ENCODE peak calls at places on chromosomes 11 and 22, in seven cellular contexts. V is esophagus squamous epithelium, B is cardiac muscle cell, S is Peyer's patch, W is psoas muscle, M is PC-9, C is ovary. K is an unnamed sample.

GRCh38 chr11:79304599-79305212 is 136.1 kb downstream of the TENM4 start:
- DNase-seq in V (no peak), B (no peak), S (no peak), W (no peak), M (no peak), C (no peak), K (no peak)

GRCh38 chr11:8041576-8041975 is 39.4 kb upstream of the TUB start:
- DNase-seq in V (no peak), B (no peak), S (no peak), W (no peak), M (no peak), C (no peak), K (no peak)

GRCh38 chr11:129917231-129917630 is 21.9 kb upstream of the NFRKB start:
- DNase-seq in V (no peak), B (no peak), S (no peak), W (no peak), M (no peak), C (no peak), K (no peak)

GRCh38 chr11:9096427-9096826 is 5.0 kb upstream of the SCUBE2 start:
- DNase-seq in V (no peak), B (no peak), S (no peak), W (no peak), M (no peak), C (no peak), K (no peak)

GRCh38 chr11:46760429-46761128 is 41.6 kb downstream of the F2 start:
- DNase-seq in V (no peak), B (no peak), S (no peak), W (no peak), M (no peak), C (no peak), K (no peak)

GRCh38 chr22:40399661-40400060 is 29.3 kb downstream of the SGSM3 start:
- DNase-seq in V (no peak), B (no peak), S (no peak), W (no peak), M (no peak), C (no peak), K (no peak)

GRCh38 chr11:92286718-92287117 is 62.1 kb downstream of the FAT3 start:
- DNase-seq in V (no peak), B (no peak), S (no peak), W (no peak), M (no peak), C (no peak), K (no peak)

GRCh38 chr11:130489716-130490115 is 41.3 kb downstream of the ADAMTS15 start:
- DNase-seq in V (no peak), B (no peak), S (no peak), W (no peak), M (no peak), C (no peak), K (no peak)

GRCh38 chr11:35235944-35236666 is 97.1 kb downstream of the CD44 start:
- DNase-seq in V (no peak), B (no peak), S (no peak), W (no peak), M (peak; percentile 78), C (no peak), K (peak; percentile 51)

GRCh38 chr11:126267650-126268049 is 1.0 kb downstream of the SRPRA start:
- DNase-seq in V (no peak), B (no peak), S (no peak), W (no peak), M (no peak), C (no peak), K (no peak)

GRCh38 chr11:107014871-107015270 is 3.4 kb downstream of the GUCY1A2 start:
- DNase-seq in V (no peak), B (peak; percentile 15), S (no peak), W (no peak), M (no peak), C (no peak), K (peak; percentile 12)

GRCh38 chr11:96306933-96307747 is 35.9 kb downstream of the MAML2 start:
- DNase-seq in V (peak; percentile 48), B (peak; percentile 99), S (no peak), W (peak; percentile 59), M (peak; percentile 84), C (peak; percentile 63), K (peak; percentile 94)

GRCh38 chr11:130783322-130783721 is 133.0 kb downstream of the SNX19 start:
- DNase-seq in V (no peak), B (no peak), S (no peak), W (no peak), M (no peak), C (no peak), K (no peak)

GRCh38 chr11:43282607-43283440 is 29.0 kb upstream of the API5 start:
- DNase-seq in V (no peak), B (peak; percentile 52), S (peak; percentile 53), W (peak; percentile 62), M (peak; percentile 32), C (peak; percentile 22), K (no peak)

GRCh38 chr11:27621440-27622161 is 78.7 kb downstream of the BDNF start:
- DNase-seq in V (no peak), B (peak; percentile 53), S (no peak), W (no peak), M (no peak), C (peak; percentile 10), K (no peak)

GRCh38 chr22:41048791-41049717 is 43.3 kb upstream of the EP300 start:
- DNase-seq in V (no peak), B (peak; percentile 92), S (peak; percentile 54), W (peak; percentile 88), M (peak; percentile 85), C (peak; percentile 73), K (no peak)

GRCh38 chr11:8832571-8833260 is 78.3 kb upstream of the AKIP1 start:
- DNase-seq in V (no peak), B (peak; percentile 70), S (no peak), W (no peak), M (peak; percentile 73), C (no peak), K (peak; percentile 89)

GRCh38 chr11:123314972-123315371 is 115.1 kb upstream of the GRAMD1B start:
- DNase-seq in V (no peak), B (no peak), S (no peak), W (peak; percentile 71), M (no peak), C (no peak), K (no peak)

DNA sequence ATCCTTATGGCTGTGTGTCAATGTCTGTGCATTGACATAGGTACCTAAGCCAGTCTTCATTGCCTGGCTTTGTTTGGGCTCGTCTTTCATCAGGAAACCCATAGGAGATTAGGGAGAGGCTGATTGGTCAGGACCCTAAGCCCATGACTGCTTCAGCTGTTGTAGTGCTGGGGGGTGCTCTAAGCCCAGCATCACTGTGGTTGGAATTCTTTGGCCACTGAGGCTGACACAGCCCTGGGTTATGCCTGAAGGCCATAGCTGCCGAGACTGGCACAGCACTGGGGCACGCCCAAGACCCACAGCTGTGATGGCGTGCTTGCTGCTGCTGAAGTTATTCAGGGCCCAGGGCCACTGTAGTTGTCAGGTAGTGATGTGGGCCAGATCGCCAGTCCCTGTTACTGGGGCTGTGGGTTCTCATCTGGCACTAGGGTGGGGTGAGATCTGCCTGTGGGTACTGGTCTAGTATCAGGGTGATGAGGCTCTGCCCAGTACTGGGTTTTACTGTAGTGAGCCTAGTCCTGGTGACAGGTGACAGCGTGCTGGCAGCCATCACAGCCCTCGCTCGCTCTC is 4.9 kb downstream of the USP18 start:
- DNase-seq in V (no peak), B (no peak), S (no peak), W (no peak), M (no peak), C (no peak), K (peak; percentile 37)
- H3K4me1 ChIP-seq in V (peaks cover 5% of the 10 kb centered on the region), B (no peaks in the 10 kb centered on the region), S (no peaks in the 10 kb centered on the region), W (peaks cover 5% of the 10 kb centered on the region), M (peaks cover 7% of the 10 kb centered on the region), C (peaks cover 3% of the 10 kb centered on the region), K (no peaks in the 10 kb centered on the region)

GRCh38 chr11:57248780-57249383 is 11.8 kb upstream of the APLNR start:
- DNase-seq in V (no peak), B (peak; percentile 83), S (peak; percentile 57), W (peak; percentile 83), M (peak; percentile 60), C (peak; percentile 49), K (peak; percentile 27)
- H3K27ac ChIP-seq in V (no peak overlapping the region), B (no peak overlapping the region), S (no peak overlapping the region), W (peak overlapping the region; percentile 18), M (no peak overlapping the region), C (no peak overlapping the region), K (no peak overlapping the region)

GRCh38 chr11:104944080-104944479 is 24.3 kb downstream of the CASP4 start:
- DNase-seq in V (no peak), B (no peak), S (no peak), W (no peak), M (no peak), C (no peak), K (no peak)

GRCh38 chr11:104943561-104943960 is 24.8 kb downstream of the CASP4 start:
- DNase-seq in V (no peak), B (no peak), S (no peak), W (no peak), M (no peak), C (no peak), K (no peak)

DNA sequence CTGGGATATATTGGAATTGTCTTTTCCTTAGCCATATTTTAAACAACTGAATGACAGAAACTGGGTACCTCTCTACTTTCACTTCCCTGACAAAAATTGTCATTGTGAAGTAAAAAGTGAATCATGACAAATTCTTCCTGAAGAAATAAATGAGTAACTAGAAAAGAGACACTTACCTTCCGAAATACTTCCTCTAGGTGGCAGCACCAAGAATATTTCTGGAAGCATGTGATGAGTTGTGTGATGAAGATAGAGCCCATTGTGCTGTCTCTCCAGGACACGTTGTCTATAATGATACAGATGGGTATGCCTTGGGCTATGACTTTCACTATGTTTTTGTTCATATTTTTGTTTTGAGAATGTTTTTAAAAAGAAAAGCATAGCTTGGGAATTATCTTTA is 21.5 kb downstream of the CASP4 start:
- DNase-seq in V (no peak), B (peak; percentile 64), S (no peak), W (no peak), M (no peak), C (no peak), K (peak; percentile 65)
- TF ChIP-seq CTCF in V (no peak), B (peak; percentile 51), S (peak; percentile 71), W (peak; percentile 36), M (peak; percentile 76), C (no peak), K (peak; percentile 74)

GRCh38 chr22:26380072-26380471 is 49.0 kb upstream of the ASPHD2 start:
- DNase-seq in V (no peak), B (no peak), S (no peak), W (no peak), M (no peak), C (no peak), K (no peak)

GRCh38 chr22:26374645-26375044 is 54.4 kb upstream of the ASPHD2 start:
- DNase-seq in V (no peak), B (no peak), S (no peak), W (no peak), M (no peak), C (no peak), K (no peak)

GRCh38 chr22:26372890-26373289 is 56.2 kb upstream of the ASPHD2 start:
- DNase-seq in V (no peak), B (no peak), S (no peak), W (no peak), M (no peak), C (no peak), K (no peak)

DNA sequence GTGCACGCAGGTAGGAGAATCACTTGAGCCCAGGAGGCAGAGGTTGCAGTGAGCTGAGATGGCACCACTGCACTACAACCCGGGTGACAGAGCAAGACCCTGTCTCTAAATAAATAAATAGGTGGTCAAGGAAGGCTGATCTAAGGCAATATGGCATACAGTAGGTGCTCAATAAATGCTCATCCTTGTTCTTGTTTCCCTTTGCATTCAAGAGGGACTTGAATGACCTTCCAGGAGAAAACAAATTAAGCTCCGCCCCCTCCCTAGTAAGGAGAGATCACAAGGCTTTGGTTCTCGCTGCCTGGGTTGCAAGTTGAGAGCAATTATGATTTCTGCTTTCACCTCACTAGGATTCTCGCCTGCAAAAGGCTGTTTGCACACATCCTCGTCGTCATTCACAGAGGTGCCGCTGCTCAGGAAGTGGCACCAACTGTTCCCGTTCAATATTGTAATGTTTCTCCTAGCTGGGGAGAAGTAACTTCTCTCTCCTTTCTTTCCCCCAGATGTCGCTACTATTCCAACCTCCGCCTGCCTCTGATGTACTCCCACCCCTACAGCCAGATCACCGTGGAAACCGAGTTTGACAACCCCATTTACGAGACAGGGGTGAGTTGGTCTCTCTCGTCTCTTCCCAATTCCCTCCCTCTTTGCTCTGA is 51.8 kb upstream of the ASPHD2 start:
- DNase-seq in V (no peak), B (peak; percentile 10), S (no peak), W (no peak), M (no peak), C (no peak), K (no peak)
- H3K4me1 ChIP-seq in V (no peaks in the 10 kb centered on the region), B (no peaks in the 10 kb centered on the region), S (no peaks in the 10 kb centered on the region), W (no peaks in the 10 kb centered on the region), M (no peaks in the 10 kb centered on the region), C (no peaks in the 10 kb centered on the region), K (no peaks in the 10 kb centered on the region)

K was measured in foreskin keratinocyte.